ENCODE peak calls at places on chromosomes 4 and X, in six cellular contexts. X, Z, Q, C, U and O are unnamed samples.
A peak's percentile ranks its signal among the peaks of the same experiment; 100 is the strongest.

GRCh38 chrX:9980927-9981326 is 13.8 kb downstream of the CLDN34 start:
- DNase-seq in X (no peak), Z (no peak), Q (no peak), C (no peak), U (no peak), O (no peak)

GRCh38 chrX:71871367-71871766 is 39.3 kb upstream of the NHSL2 start:
- DNase-seq in X (no peak), Z (no peak), Q (no peak), C (no peak), U (no peak), O (no peak)

GRCh38 chrX:29155286-29155685 is 568.0 kb downstream of the IL1RAPL1 start:
- DNase-seq in X (no peak), Z (no peak), Q (no peak), C (no peak), U (no peak), O (no peak)

GRCh38 chr4:131764730-131765129 is 1384.4 kb upstream of the PCDH10 start:
- DNase-seq in X (no peak), Z (no peak), Q (no peak), C (no peak), U (no peak), O (no peak)

GRCh38 chr4:186149872-186150271 is 41.5 kb upstream of the CYP4V2 start:
- DNase-seq in X (peak; percentile 19), Z (no peak), Q (no peak), C (no peak), U (peak; percentile 58), O (no peak)

GRCh38 chr4:70948665-70949284 is 44.7 kb upstream of the DCK start:
- DNase-seq in X (no peak), Z (no peak), Q (no peak), C (no peak), U (no peak), O (no peak)

GRCh38 chrX:130702867-130703707 is 199.9 kb downstream of the ENOX2 start:
- DNase-seq in X (peak; percentile 59), Z (no peak), Q (no peak), C (no peak), U (no peak), O (no peak)

GRCh38 chr4:122854444-122854843 is 27.8 kb downstream of the FGF2 start:
- DNase-seq in X (peak; percentile 39), Z (no peak), Q (no peak), C (no peak), U (no peak), O (no peak)

GRCh38 chr4:134027931-134028330 is 173.7 kb downstream of the PABPC4L start:
- DNase-seq in X (peak; percentile 0), Z (no peak), Q (no peak), C (no peak), U (no peak), O (no peak)

GRCh38 chrX:39222361-39223113 is 421.3 kb downstream of the MID1IP1 start:
- DNase-seq in X (no peak), Z (no peak), Q (no peak), C (no peak), U (no peak), O (no peak)

GRCh38 chr4:123505457-123506310 is 109.1 kb downstream of the SPRY1 start:
- DNase-seq in X (peak; percentile 38), Z (no peak), Q (peak; percentile 70), C (peak; percentile 39), U (peak; percentile 95), O (no peak)

GRCh38 chr4:145812902-145813301 is 125.7 kb downstream of the ZNF827 start:
- DNase-seq in X (no peak), Z (no peak), Q (no peak), C (no peak), U (no peak), O (no peak)

GRCh38 chr4:154189346-154189745 is 302.3 kb downstream of the DCHS2 start:
- DNase-seq in X (peak; percentile 52), Z (no peak), Q (no peak), C (no peak), U (no peak), O (no peak)

GRCh38 chrX:2707334-2707760 is 16.3 kb downstream of the CD99 start:
- DNase-seq in X (peak; percentile 95), Z (peak; percentile 47), Q (no peak), C (no peak), U (peak; percentile 97), O (peak; percentile 64)

GRCh38 chr4:59834943-59835342 is 1365.2 kb upstream of the ADGRL3 start:
- DNase-seq in X (no peak), Z (no peak), Q (no peak), C (no peak), U (no peak), O (no peak)

GRCh38 chr4:84994280-84994679 is 27.8 kb upstream of the WDFY3 start:
- DNase-seq in X (peak; percentile 11), Z (no peak), Q (no peak), C (no peak), U (no peak), O (no peak)